ENCODE peak calls at places on chromosome 18, in six cellular contexts. J, V, W, L, S and Y are unnamed samples.

GRCh38 chr18:54023471-54023870 is 201.0 kb downstream of the MBD2 start:
- DNase-seq in J (no peak), V (peak; percentile 5), W (no peak), L (no peak), S (peak; percentile 89), Y (peak; percentile 32)

GRCh38 chr18:68520406-68521075 is 194.4 kb downstream of the TMX3 start:
- DNase-seq in J (peak; percentile 1), V (no peak), W (no peak), L (no peak), S (peak; percentile 19), Y (peak; percentile 69)

GRCh38 chr18:56889621-56890020 is 238.5 kb downstream of the WDR7 start:
- DNase-seq in J (no peak), V (no peak), W (no peak), L (no peak), S (no peak), Y (no peak)

GRCh38 chr18:59909289-59910036 is 9.7 kb downstream of the PMAIP1 start:
- DNase-seq in J (no peak), V (no peak), W (no peak), L (no peak), S (no peak), Y (no peak)

GRCh38 chr18:50594931-50595330 is 35.0 kb downstream of the MAPK4 start:
- DNase-seq in J (no peak), V (peak; percentile 29), W (no peak), L (no peak), S (peak; percentile 48), Y (no peak)

GRCh38 chr18:23058746-23059440 is 76.4 kb upstream of the CABLES1 start:
- DNase-seq in J (no peak), V (no peak), W (no peak), L (no peak), S (no peak), Y (no peak)

GRCh38 chr18:70082430-70082829 is 123.1 kb downstream of the RTTN start:
- DNase-seq in J (peak; percentile 24), V (no peak), W (no peak), L (no peak), S (no peak), Y (no peak)

GRCh38 chr18:35522130-35522959 is 24.6 kb upstream of the INO80C start:
- DNase-seq in J (no peak), V (no peak), W (no peak), L (no peak), S (no peak), Y (no peak)

GRCh38 chr18:79784965-79785770 is 12.6 kb upstream of the KCNG2 start:
- DNase-seq in J (no peak), V (peak; percentile 10), W (no peak), L (no peak), S (peak; percentile 45), Y (no peak)

GRCh38 chr18:50190926-50191325 is 4.0 kb downstream of the MYO5B start:
- DNase-seq in J (no peak), V (no peak), W (no peak), L (no peak), S (no peak), Y (peak; percentile 17)

GRCh38 chr18:9571546-9571945 is 42.8 kb downstream of the PPP4R1 start:
- DNase-seq in J (no peak), V (no peak), W (no peak), L (no peak), S (no peak), Y (no peak)

GRCh38 chr18:8031496-8031895 is 464.4 kb downstream of the PTPRM start:
- DNase-seq in J (no peak), V (no peak), W (no peak), L (no peak), S (no peak), Y (no peak)